ENCODE peak calls at places on chromosomes 2 and 18, in ten cellular contexts. O is body of pancreas, Q is cardiac muscle cell, W is tibial artery, X is heart left ventricle, G is choroid plexus epithelial cell, F is esophagus squamous epithelium, S is ascending aorta, N is cardiac fibroblast, E is gastrocnemius medialis. A is an unnamed sample.

GRCh38 chr2:176813526-176814179 is 398.9 kb upstream of the HNRNPA3 start:
- DNase-seq in G (no peak), N (no peak), W (no peak), F (no peak), E (no peak), Q (no peak), S (no peak), X (no peak), O (no peak), A (no peak)

GRCh38 chr2:196925445-196925767 is 1.1 kb downstream of the PGAP1 start:
- DNase-seq in E (no peak), S (no peak), G (peak; percentile 27), N (peak; percentile 13), Q (peak; percentile 15), W (no peak), O (no peak), X (no peak), F (no peak), A (no peak)

GRCh38 chr2:74181739-74182138 is 3.1 kb upstream of the MOB1A start:
- DNase-seq in Q (no peak), N (no peak), G (no peak), X (no peak), W (no peak), F (no peak), S (peak; percentile 72), O (peak; percentile 13), E (peak; percentile 29), A (peak; percentile 24)

GRCh38 chr2:19536136-19536535 is 177.7 kb upstream of the OSR1 start:
- DNase-seq in S (no peak), X (no peak), F (no peak), Q (no peak), W (no peak), O (no peak), G (no peak), E (no peak), N (peak; percentile 19), A (peak; percentile 42)

GRCh38 chr18:54830260-54830659 is 2.0 kb downstream of the RAB27B start:
- DNase-seq in E (no peak), G (peak; percentile 35), O (no peak), X (no peak), W (no peak), F (no peak), N (no peak), Q (no peak), S (no peak), A (no peak)

GRCh38 chr18:70907673-70908072 is 618.8 kb downstream of the SOCS6 start:
- DNase-seq in G (peak; percentile 40), X (no peak), N (peak; percentile 0), F (no peak), Q (peak; percentile 2), E (no peak), S (no peak), O (no peak), W (no peak), A (no peak)

GRCh38 chr2:195710407-195710806 is 53.4 kb downstream of the SLC39A10 start:
- DNase-seq in F (no peak), X (no peak), Q (peak; percentile 10), S (no peak), E (no peak), N (peak; percentile 22), W (no peak), O (no peak), G (peak; percentile 85), A (peak; percentile 86)

GRCh38 chr2:157838442-157839161 is 37.5 kb downstream of the ACVR1 start:
- DNase-seq in N (peak; percentile 68), O (peak; percentile 73), X (peak; percentile 66), G (peak; percentile 92), E (peak; percentile 54), Q (peak; percentile 71), F (no peak), S (peak; percentile 75), W (no peak), A (peak; percentile 87)

GRCh38 chr2:20485612-20485926 is 38.7 kb downstream of the RHOB start:
- DNase-seq in Q (no peak), E (no peak), G (no peak), N (no peak), F (no peak), W (peak; percentile 59), S (no peak), O (no peak), X (no peak), A (no peak)

GRCh38 chr2:172100080-172101007 is 2.4 kb downstream of the DLX2 start:
- DNase-seq in X (no peak), G (no peak), Q (no peak), E (no peak), S (no peak), W (no peak), F (no peak), O (no peak), N (no peak), A (no peak)

GRCh38 chr18:13379062-13379800 is 160.7 kb downstream of the LDLRAD4 start:
- DNase-seq in O (no peak), Q (no peak), F (no peak), G (peak; percentile 22), N (no peak), W (no peak), E (no peak), S (no peak), X (no peak), A (no peak)

GRCh38 chr2:110679337-110679707 is 1.5 kb upstream of the BUB1 start:
- DNase-seq in S (no peak), Q (peak; percentile 34), F (no peak), N (peak; percentile 28), W (no peak), O (peak; percentile 14), G (no peak), X (no peak), E (no peak), A (peak; percentile 33)
- H3K4me3 ChIP-seq in S (peak overlapping the region; percentile 63), Q (no peak overlapping the region), F (no peak overlapping the region), N (no peak overlapping the region), W (peak overlapping the region; percentile 62), O (no peak overlapping the region), G (peak overlapping the region; percentile 76), X (peak overlapping the region; percentile 77), E (peak overlapping the region; percentile 73), A (no peak overlapping the region)

GRCh38 chr18:76472811-76473210 is 22.2 kb downstream of the ZNF516 start:
- DNase-seq in S (no peak), X (no peak), F (no peak), O (no peak), Q (no peak), G (no peak), W (no peak), E (no peak), N (no peak), A (no peak)

GRCh38 chr18:76479351-76480238 is 15.4 kb downstream of the ZNF516 start:
- DNase-seq in X (no peak), S (no peak), W (peak; percentile 64), Q (no peak), O (no peak), E (no peak), F (no peak), N (no peak), G (no peak), A (peak; percentile 40)

GRCh38 chr18:76476665-76477561 is 18.1 kb downstream of the ZNF516 start:
- DNase-seq in X (no peak), O (no peak), F (no peak), S (no peak), Q (peak; percentile 94), W (no peak), G (peak; percentile 96), E (no peak), N (peak; percentile 90), A (peak; percentile 95)

GRCh38 chr18:76474824-76475223 is 20.2 kb downstream of the ZNF516 start:
- DNase-seq in S (no peak), G (no peak), F (no peak), W (no peak), Q (no peak), N (no peak), E (no peak), X (no peak), O (no peak), A (peak; percentile 38)

DNA sequence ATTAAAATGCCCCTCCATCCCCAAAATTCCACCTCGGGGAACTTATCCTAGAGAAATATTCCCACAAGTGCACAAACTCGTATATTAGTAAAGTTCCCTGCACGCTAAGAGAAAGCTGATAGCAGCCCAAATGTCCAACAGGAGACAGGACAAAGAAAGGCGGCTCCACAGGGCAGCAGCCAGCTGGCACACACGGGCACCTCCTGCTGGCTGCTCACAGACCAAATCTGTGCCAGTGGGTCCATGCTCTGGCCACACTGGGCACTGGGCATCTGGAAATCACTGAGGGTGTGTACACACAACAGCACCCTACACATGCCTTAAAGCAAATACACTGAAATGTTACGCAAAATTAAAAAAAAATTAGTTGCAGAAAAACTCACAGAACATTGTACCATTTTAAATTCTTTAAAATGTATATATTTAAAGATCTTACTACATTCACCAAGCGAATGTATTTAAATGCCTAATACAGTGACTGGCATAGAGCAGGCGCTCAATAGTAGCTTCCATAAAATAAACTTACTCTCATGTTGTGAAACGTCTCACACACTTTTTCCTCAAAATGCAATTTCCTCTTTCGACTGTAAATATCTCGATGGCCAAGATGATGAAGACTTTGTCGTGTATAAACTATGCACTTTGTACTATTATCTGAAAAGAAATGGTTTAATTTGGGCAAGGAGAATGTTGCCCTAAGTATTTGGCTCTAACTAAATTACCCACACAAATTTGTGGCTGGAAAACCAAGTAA is 19.4 kb downstream of the ZNF516 start:
- DNase-seq in S (no peak), O (no peak), F (no peak), E (no peak), N (no peak), X (no peak), G (no peak), W (no peak), Q (no peak), A (no peak)
- TF ChIP-seq CTCF in S (no peak), O (no peak), F (no peak), E (peak; percentile 27), N (no peak), X (no peak), G (no peak), W (no peak), Q (no peak), A (peak; percentile 32)

DNA sequence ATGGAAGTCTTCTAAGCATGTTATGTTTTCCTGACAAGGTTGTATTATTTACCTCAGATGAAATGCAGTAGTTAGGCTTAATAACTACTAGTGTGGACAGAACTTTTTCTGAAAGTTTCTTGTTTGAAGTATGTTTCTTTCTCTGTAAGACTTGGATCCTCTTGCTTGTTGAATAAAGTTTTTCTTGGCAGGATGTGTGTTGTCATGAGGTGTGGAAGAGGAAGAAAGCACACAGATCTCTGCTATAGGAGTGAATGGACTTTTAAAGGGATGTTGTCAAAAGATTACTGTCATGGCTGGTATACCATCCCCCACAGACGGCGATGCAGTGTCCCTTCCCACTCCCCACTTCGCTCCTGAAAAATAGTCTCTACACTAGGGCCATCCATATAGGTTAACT is 2.6 kb downstream of the CAB39 start:
- DNase-seq in S (no peak), F (no peak), Q (peak; percentile 47), W (no peak), E (no peak), O (no peak), X (no peak), G (peak; percentile 70), N (peak; percentile 43), A (peak; percentile 36)
- H3K4me3 ChIP-seq in S (no peak overlapping the region), F (no peak overlapping the region), Q (no peak overlapping the region), W (no peak overlapping the region), E (peak overlapping the region; percentile 88), O (no peak overlapping the region), X (peak overlapping the region; percentile 99), G (no peak overlapping the region), N (peak overlapping the region; percentile 7), A (peak overlapping the region; percentile 82)

DNA sequence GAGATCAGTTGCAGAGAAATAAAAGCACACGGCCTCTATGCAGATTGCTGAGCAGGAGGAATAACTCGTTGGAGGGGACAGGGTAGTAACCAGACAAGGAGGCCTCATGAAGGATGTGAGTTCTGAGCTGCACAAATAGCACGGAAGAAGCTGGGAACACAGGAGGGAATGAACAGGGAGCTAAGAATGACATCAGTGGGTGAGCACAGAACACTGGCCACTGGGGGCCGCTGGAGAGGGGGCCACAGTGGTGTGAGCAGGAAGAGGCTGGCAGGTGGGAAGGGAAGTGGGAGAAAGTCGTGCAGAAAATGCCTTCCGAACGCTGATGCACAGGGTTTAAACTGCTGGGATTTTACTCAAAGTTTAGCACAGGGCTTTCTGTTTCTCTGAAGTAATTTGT is 61.0 kb downstream of the ZAP70 start:
- DNase-seq in N (peak; percentile 14), E (no peak), O (no peak), Q (peak; percentile 3), S (no peak), W (no peak), G (peak; percentile 23), F (no peak), X (no peak), A (no peak)
- TF ChIP-seq CTCF in N (peak; percentile 54), E (no peak), O (no peak), Q (peak; percentile 31), S (no peak), W (no peak), G (peak; percentile 56), F (no peak), X (peak; percentile 11), A (no peak)

A was measured in fibroblast of villous mesenchyme.